ENCODE peak calls at places on chromosomes 5 and 9, in seven cellular contexts. One of them, this sample, is unnamed.

GRCh38 chr9:87713278-87713989 is 12.5 kb upstream of the CTSL start:
- DNase-seq in fibroblast of lung: peak
- DNase-seq in foreskin fibroblast: peak
- DNase-seq in fibroblast of the aortic adventitia: peak
- DNase-seq in RWPE2: peak
- DNase-seq in PC-3: peak
- DNase-seq in mammary epithelial cell: peak
- DNase-seq in this sample: no peak

GRCh38 chr9:16309350-16310271 is 560.9 kb downstream of the BNC2 start:
- DNase-seq in fibroblast of lung: peak
- DNase-seq in foreskin fibroblast: peak
- DNase-seq in fibroblast of the aortic adventitia: peak
- DNase-seq in RWPE2: no peak
- DNase-seq in PC-3: no peak
- DNase-seq in mammary epithelial cell: no peak
- DNase-seq in this sample: no peak

GRCh38 chr9:29511680-29512079 is 1938.4 kb upstream of the C9orf72 start:
- DNase-seq in fibroblast of lung: no peak
- DNase-seq in foreskin fibroblast: no peak
- DNase-seq in fibroblast of the aortic adventitia: no peak
- DNase-seq in RWPE2: no peak
- DNase-seq in PC-3: no peak
- DNase-seq in mammary epithelial cell: no peak
- DNase-seq in this sample: no peak

GRCh38 chr9:104586496-104587180 is 12.6 kb downstream of the OR13C5 start:
- DNase-seq in fibroblast of lung: no peak
- DNase-seq in foreskin fibroblast: peak
- DNase-seq in fibroblast of the aortic adventitia: peak
- DNase-seq in RWPE2: no peak
- DNase-seq in PC-3: no peak
- DNase-seq in mammary epithelial cell: no peak
- DNase-seq in this sample: no peak

GRCh38 chr9:130681769-130682489 is 11.7 kb upstream of the EXOSC2 start:
- DNase-seq in fibroblast of lung: no peak
- DNase-seq in foreskin fibroblast: no peak
- DNase-seq in fibroblast of the aortic adventitia: no peak
- DNase-seq in RWPE2: no peak
- DNase-seq in PC-3: no peak
- DNase-seq in mammary epithelial cell: no peak
- DNase-seq in this sample: no peak

GRCh38 chr9:8734760-8735159 is 935.2 kb upstream of the DMAC1 start:
- DNase-seq in fibroblast of lung: no peak
- DNase-seq in foreskin fibroblast: no peak
- DNase-seq in fibroblast of the aortic adventitia: peak
- DNase-seq in RWPE2: no peak
- DNase-seq in PC-3: no peak
- DNase-seq in mammary epithelial cell: no peak
- DNase-seq in this sample: no peak

GRCh38 chr5:43352916-43353315 is 39.7 kb upstream of the HMGCS1 start:
- DNase-seq in fibroblast of lung: no peak
- DNase-seq in foreskin fibroblast: no peak
- DNase-seq in fibroblast of the aortic adventitia: no peak
- DNase-seq in RWPE2: no peak
- DNase-seq in PC-3: no peak
- DNase-seq in mammary epithelial cell: no peak
- DNase-seq in this sample: no peak

GRCh38 chr5:83925321-83925877 is 204.7 kb upstream of the HAPLN1 start:
- DNase-seq in fibroblast of lung: peak
- DNase-seq in foreskin fibroblast: no peak
- DNase-seq in fibroblast of the aortic adventitia: peak
- DNase-seq in RWPE2: no peak
- DNase-seq in PC-3: peak
- DNase-seq in mammary epithelial cell: peak
- DNase-seq in this sample: no peak

GRCh38 chr9:117160254-117160653 is 254.6 kb downstream of the ASTN2 start:
- DNase-seq in fibroblast of lung: no peak
- DNase-seq in foreskin fibroblast: no peak
- DNase-seq in fibroblast of the aortic adventitia: no peak
- DNase-seq in RWPE2: no peak
- DNase-seq in PC-3: no peak
- DNase-seq in mammary epithelial cell: no peak
- DNase-seq in this sample: no peak

GRCh38 chr5:82422001-82422740 is 144.0 kb upstream of the RPS23 start:
- DNase-seq in fibroblast of lung: no peak
- DNase-seq in foreskin fibroblast: no peak
- DNase-seq in fibroblast of the aortic adventitia: peak
- DNase-seq in RWPE2: no peak
- DNase-seq in PC-3: no peak
- DNase-seq in mammary epithelial cell: no peak
- DNase-seq in this sample: no peak

GRCh38 chr5:74765201-74765600 is 1.7 kb downstream of the GFM2 start:
- DNase-seq in fibroblast of lung: no peak
- DNase-seq in foreskin fibroblast: no peak
- DNase-seq in fibroblast of the aortic adventitia: no peak
- DNase-seq in RWPE2: no peak
- DNase-seq in PC-3: peak
- DNase-seq in mammary epithelial cell: peak
- DNase-seq in this sample: no peak
- TF ChIP-seq CTCF in fibroblast of lung: no peak
- TF ChIP-seq CTCF in foreskin fibroblast: no peak
- TF ChIP-seq CTCF in fibroblast of the aortic adventitia: no peak
- TF ChIP-seq CTCF in RWPE2: no peak
- TF ChIP-seq CTCF in PC-3: no peak
- TF ChIP-seq CTCF in mammary epithelial cell: no peak
- TF ChIP-seq CTCF in this sample: no peak

GRCh38 chr9:129509508-129509907 is 111.4 kb downstream of the C9orf50 start:
- DNase-seq in fibroblast of lung: peak
- DNase-seq in foreskin fibroblast: peak
- DNase-seq in fibroblast of the aortic adventitia: peak
- DNase-seq in RWPE2: peak
- DNase-seq in PC-3: peak
- DNase-seq in mammary epithelial cell: peak
- DNase-seq in this sample: no peak
- TF ChIP-seq CTCF in fibroblast of lung: no peak
- TF ChIP-seq CTCF in foreskin fibroblast: no peak
- TF ChIP-seq CTCF in fibroblast of the aortic adventitia: no peak
- TF ChIP-seq CTCF in RWPE2: no peak
- TF ChIP-seq CTCF in PC-3: no peak
- TF ChIP-seq CTCF in mammary epithelial cell: no peak
- TF ChIP-seq CTCF in this sample: no peak

GRCh38 chr9:108535526-108535925 is 320.3 kb downstream of the ACTL7B start:
- DNase-seq in fibroblast of lung: peak
- DNase-seq in foreskin fibroblast: no peak
- DNase-seq in fibroblast of the aortic adventitia: no peak
- DNase-seq in RWPE2: no peak
- DNase-seq in PC-3: no peak
- DNase-seq in mammary epithelial cell: no peak
- DNase-seq in this sample: no peak
- TF ChIP-seq CTCF in fibroblast of lung: peak
- TF ChIP-seq CTCF in foreskin fibroblast: peak
- TF ChIP-seq CTCF in fibroblast of the aortic adventitia: peak
- TF ChIP-seq CTCF in RWPE2: peak
- TF ChIP-seq CTCF in PC-3: peak
- TF ChIP-seq CTCF in mammary epithelial cell: peak
- TF ChIP-seq CTCF in this sample: no peak

GRCh38 chr5:15683332-15683731 is 183.4 kb downstream of the FBXL7 start:
- DNase-seq in fibroblast of lung: peak
- DNase-seq in foreskin fibroblast: no peak
- DNase-seq in fibroblast of the aortic adventitia: no peak
- DNase-seq in RWPE2: no peak
- DNase-seq in PC-3: no peak
- DNase-seq in mammary epithelial cell: no peak
- DNase-seq in this sample: no peak
- TF ChIP-seq CTCF in fibroblast of lung: peak
- TF ChIP-seq CTCF in foreskin fibroblast: peak
- TF ChIP-seq CTCF in fibroblast of the aortic adventitia: peak
- TF ChIP-seq CTCF in RWPE2: peak
- TF ChIP-seq CTCF in PC-3: no peak
- TF ChIP-seq CTCF in mammary epithelial cell: no peak
- TF ChIP-seq CTCF in this sample: no peak

DNA sequence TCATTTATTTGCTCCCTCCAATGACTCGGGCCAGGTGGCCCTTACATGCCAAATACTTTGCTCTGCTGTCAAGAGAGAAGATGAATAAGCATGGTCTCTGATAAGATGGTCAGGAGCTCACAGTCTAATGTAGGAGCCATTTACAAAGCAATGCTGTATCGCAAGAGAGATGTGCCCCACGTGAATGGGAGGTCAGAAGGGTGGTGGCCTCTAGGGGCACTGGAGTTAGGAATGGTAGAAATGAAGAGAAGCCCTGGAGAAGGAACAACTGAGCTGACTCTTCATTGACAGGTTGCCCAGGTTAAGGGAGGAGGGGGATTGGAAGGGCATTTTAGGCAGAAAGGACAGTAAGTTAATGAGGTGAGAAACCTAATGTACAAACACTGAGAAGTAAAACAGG is 286.5 kb downstream of the KCTD16 start:
- DNase-seq in fibroblast of lung: no peak
- DNase-seq in foreskin fibroblast: no peak
- DNase-seq in fibroblast of the aortic adventitia: no peak
- DNase-seq in RWPE2: no peak
- DNase-seq in PC-3: no peak
- DNase-seq in mammary epithelial cell: no peak
- DNase-seq in this sample: no peak
- TF ChIP-seq CTCF in fibroblast of lung: no peak
- TF ChIP-seq CTCF in foreskin fibroblast: no peak
- TF ChIP-seq CTCF in fibroblast of the aortic adventitia: no peak
- TF ChIP-seq CTCF in RWPE2: no peak
- TF ChIP-seq CTCF in PC-3: no peak
- TF ChIP-seq CTCF in mammary epithelial cell: no peak
- TF ChIP-seq CTCF in this sample: no peak

GRCh38 chr9:112719696-112720095 is 1.8 kb upstream of the INIP start:
- DNase-seq in fibroblast of lung: no peak
- DNase-seq in foreskin fibroblast: no peak
- DNase-seq in fibroblast of the aortic adventitia: peak
- DNase-seq in RWPE2: no peak
- DNase-seq in PC-3: peak
- DNase-seq in mammary epithelial cell: no peak
- DNase-seq in this sample: no peak

GRCh38 chr9:112712678-112713077 is 5.2 kb downstream of the INIP start:
- DNase-seq in fibroblast of lung: no peak
- DNase-seq in foreskin fibroblast: no peak
- DNase-seq in fibroblast of the aortic adventitia: no peak
- DNase-seq in RWPE2: no peak
- DNase-seq in PC-3: no peak
- DNase-seq in mammary epithelial cell: no peak
- DNase-seq in this sample: no peak

GRCh38 chr9:112719292-112719691 is 1.4 kb upstream of the INIP start:
- DNase-seq in fibroblast of lung: peak
- DNase-seq in foreskin fibroblast: no peak
- DNase-seq in fibroblast of the aortic adventitia: peak
- DNase-seq in RWPE2: no peak
- DNase-seq in PC-3: no peak
- DNase-seq in mammary epithelial cell: no peak
- DNase-seq in this sample: no peak

DNA sequence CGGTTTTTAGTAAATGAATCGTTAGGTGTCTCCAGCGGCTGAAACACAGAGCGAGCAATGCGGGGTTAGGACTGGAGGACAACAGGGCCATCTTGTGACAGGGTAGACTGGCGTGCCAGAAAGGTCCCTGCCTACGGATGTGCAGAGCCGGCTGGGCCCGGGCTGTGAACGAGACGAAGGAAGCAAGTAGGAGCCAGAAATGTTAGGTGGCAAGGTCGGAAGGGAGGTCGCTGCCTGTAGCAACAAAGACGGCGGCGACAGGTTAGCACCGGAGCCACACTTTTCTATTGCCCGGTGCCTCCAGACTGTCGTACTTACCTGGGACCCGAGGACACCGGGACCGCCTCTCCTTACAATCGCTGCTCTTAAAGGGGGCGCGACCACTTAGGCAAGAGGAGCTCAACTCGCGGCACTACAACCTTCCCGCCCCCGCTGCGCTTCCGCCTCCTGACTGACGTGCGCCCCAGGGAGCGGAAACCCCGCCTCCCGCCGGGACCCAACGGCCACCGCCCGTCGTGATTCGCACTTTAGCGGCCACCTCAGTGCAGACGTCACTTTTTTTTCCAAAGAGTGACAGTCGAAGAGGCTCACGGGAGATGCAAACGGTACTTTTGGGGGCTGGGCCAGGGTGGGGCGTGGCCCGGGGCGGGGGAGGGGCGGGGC is at the start of gene INIP:
- DNase-seq in fibroblast of lung: peak
- DNase-seq in foreskin fibroblast: peak
- DNase-seq in fibroblast of the aortic adventitia: peak
- DNase-seq in RWPE2: peak
- DNase-seq in PC-3: peak
- DNase-seq in mammary epithelial cell: peak
- DNase-seq in this sample: peak
- TF ChIP-seq CTCF in fibroblast of lung: no peak
- TF ChIP-seq CTCF in foreskin fibroblast: no peak
- TF ChIP-seq CTCF in fibroblast of the aortic adventitia: no peak
- TF ChIP-seq CTCF in RWPE2: peak
- TF ChIP-seq CTCF in PC-3: no peak
- TF ChIP-seq CTCF in mammary epithelial cell: no peak
- TF ChIP-seq CTCF in this sample: no peak

DNA sequence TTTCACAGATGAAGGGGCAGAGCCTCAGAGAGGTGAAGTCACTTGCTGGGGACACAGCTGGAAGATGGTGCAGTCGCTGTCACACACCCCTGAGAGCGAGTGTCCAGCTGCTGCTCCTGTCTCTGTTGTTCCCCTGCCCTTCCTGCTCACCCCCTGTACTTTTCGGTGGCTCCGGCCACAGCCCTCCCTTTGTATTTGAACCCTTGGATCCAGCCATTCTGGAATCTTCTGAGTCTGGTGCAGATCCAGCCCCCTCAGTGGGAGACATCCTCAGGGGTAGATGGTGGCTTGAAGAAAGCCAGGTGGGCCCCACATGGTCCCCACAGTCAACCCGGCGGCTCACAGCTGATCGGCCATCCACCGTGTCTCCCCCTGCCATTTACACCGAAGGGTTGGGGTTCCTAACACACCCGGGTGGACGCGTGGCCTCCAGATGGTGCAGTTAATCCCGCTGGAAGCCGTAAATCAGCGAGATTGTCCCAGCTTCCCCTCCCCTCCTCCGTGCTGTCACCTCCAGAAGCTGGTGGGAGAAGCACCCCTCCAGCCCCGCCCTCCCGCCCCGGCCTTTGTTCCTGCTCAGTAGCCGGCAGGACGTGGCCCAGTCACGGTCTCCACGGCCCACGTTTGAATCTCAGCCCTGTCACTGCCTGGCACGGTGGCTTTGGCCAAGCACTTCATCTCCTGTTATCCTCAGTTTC is 204.8 kb downstream of the C9orf50 start:
- DNase-seq in fibroblast of lung: no peak
- DNase-seq in foreskin fibroblast: no peak
- DNase-seq in fibroblast of the aortic adventitia: no peak
- DNase-seq in RWPE2: no peak
- DNase-seq in PC-3: no peak
- DNase-seq in mammary epithelial cell: no peak
- DNase-seq in this sample: no peak
- TF ChIP-seq CTCF in fibroblast of lung: no peak
- TF ChIP-seq CTCF in foreskin fibroblast: no peak
- TF ChIP-seq CTCF in fibroblast of the aortic adventitia: no peak
- TF ChIP-seq CTCF in RWPE2: no peak
- TF ChIP-seq CTCF in PC-3: no peak
- TF ChIP-seq CTCF in mammary epithelial cell: no peak
- TF ChIP-seq CTCF in this sample: no peak